ENCODE peak calls at places on chromosomes 7 and 10, in six cellular contexts. B, E, N, T, O and M are unnamed samples.
A peak's percentile ranks its signal among the peaks of the same experiment; 100 is the strongest.

GRCh38 chr10:81696609-81697388 is 178.2 kb upstream of the NRG3 start:
- DNase-seq in B (no peak), E (no peak), N (no peak), T (no peak), O (no peak), M (no peak)

GRCh38 chr10:5540886-5541285 is 16.1 kb downstream of the CALML3 start:
- DNase-seq in B (no peak), E (no peak), N (no peak), T (no peak), O (no peak), M (no peak)

GRCh38 chr10:85668522-85668921 is 698.1 kb downstream of the GRID1 start:
- DNase-seq in B (no peak), E (no peak), N (no peak), T (no peak), O (no peak), M (no peak)

GRCh38 chr7:8217200-8218068 is 44.5 kb downstream of the ICA1 start:
- DNase-seq in B (no peak), E (peak; percentile 67), N (no peak), T (no peak), O (peak; percentile 56), M (no peak)

GRCh38 chr10:12512292-12513002 is 163.1 kb downstream of the CAMK1D start:
- DNase-seq in B (no peak), E (no peak), N (no peak), T (no peak), O (no peak), M (no peak)

GRCh38 chr7:7274782-7275181 is 92.4 kb downstream of the C1GALT1 start:
- DNase-seq in B (no peak), E (no peak), N (no peak), T (no peak), O (peak; percentile 21), M (no peak)

GRCh38 chr10:689433-690226 is at the start of gene DIP2C:
- DNase-seq in B (peak; percentile 85), E (peak; percentile 77), N (peak; percentile 72), T (peak; percentile 82), O (peak; percentile 79), M (peak; percentile 79)

GRCh38 chr10:97714401-97715258 is 1.1 kb downstream of the MARVELD1 start:
- DNase-seq in B (peak; percentile 85), E (no peak), N (peak; percentile 33), T (peak; percentile 78), O (peak; percentile 82), M (peak; percentile 76)

GRCh38 chr10:35726850-35727249 is 84.8 kb upstream of the FZD8 start:
- DNase-seq in B (no peak), E (no peak), N (no peak), T (no peak), O (no peak), M (no peak)

GRCh38 chr10:31451766-31452165 is 132.8 kb downstream of the ZEB1 start:
- DNase-seq in B (no peak), E (no peak), N (no peak), T (no peak), O (no peak), M (no peak)

GRCh38 chr10:93687737-93688136 is 14.7 kb downstream of the FRA10AC1 start:
- DNase-seq in B (no peak), E (no peak), N (no peak), T (no peak), O (no peak), M (no peak)

GRCh38 chr10:86443069-86443468 is 76.5 kb upstream of the GRID1 start:
- DNase-seq in B (no peak), E (no peak), N (no peak), T (no peak), O (peak; percentile 88), M (no peak)

GRCh38 chr7:131284702-131285419 is 42.8 kb upstream of the MKLN1 start:
- DNase-seq in B (peak; percentile 84), E (peak; percentile 24), N (peak; percentile 32), T (peak; percentile 37), O (peak; percentile 29), M (peak; percentile 59)

GRCh38 chr10:32979041-32979440 is 21.0 kb upstream of the ITGB1 start:
- DNase-seq in B (no peak), E (no peak), N (no peak), T (no peak), O (no peak), M (no peak)

GRCh38 chr10:38003588-38003987 is 6.9 kb upstream of the ZNF33A start:
- DNase-seq in B (no peak), E (no peak), N (no peak), T (no peak), O (no peak), M (no peak)

GRCh38 chr7:17746131-17746530 is 194.2 kb downstream of the SNX13 start:
- DNase-seq in B (no peak), E (no peak), N (no peak), T (no peak), O (no peak), M (no peak)

GRCh38 chr10:34719336-34719735 is 95.8 kb downstream of the PARD3 start:
- DNase-seq in B (no peak), E (no peak), N (no peak), T (no peak), O (no peak), M (no peak)